ENCODE peak calls at places on chromosomes 13 and 19, in five cellular contexts. Q is testis, J is heart right ventricle, X is IMR-90, U is thyroid gland. Z is an unnamed sample.

GRCh38 chr19:31659897-31660210 is 310.6 kb upstream of the TSHZ3 start:
- DNase-seq in Q (no peak), J (no peak), X (peak), U (no peak), Z (no peak)

GRCh38 chr13:40102854-40103253 is 447.4 kb downstream of the COG6 start:
- DNase-seq in Q (no peak), J (no peak), X (peak), U (no peak), Z (no peak)

GRCh38 chr19:15436826-15437110 is 13.0 kb downstream of the WIZ start:
- DNase-seq in Q (no peak), J (no peak), X (no peak), U (no peak), Z (no peak)

GRCh38 chr19:7921955-7922840 is 2.1 kb downstream of the SNAPC2 start:
- DNase-seq in Q (no peak), J (no peak), X (no peak), U (no peak), Z (no peak)

GRCh38 chr19:14066139-14066538 is 4.3 kb upstream of the PALM3 start:
- DNase-seq in Q (no peak), J (no peak), X (no peak), U (no peak), Z (no peak)

GRCh38 chr19:30074096-30074495 is 132.1 kb downstream of the URI1 start:
- DNase-seq in Q (no peak), J (no peak), X (no peak), U (no peak), Z (no peak)

GRCh38 chr13:38670627-38671026 is 16.2 kb upstream of the FREM2 start:
- DNase-seq in Q (no peak), J (no peak), X (peak), U (peak), Z (peak)

GRCh38 chr13:41065098-41065497 is 3.8 kb downstream of the WBP4 start:
- DNase-seq in Q (no peak), J (no peak), X (peak), U (no peak), Z (no peak)

GRCh38 chr19:16325161-16325527 is 518 bp downstream of the KLF2 start:
- DNase-seq in Q (peak), J (peak), X (no peak), U (no peak), Z (peak)

GRCh38 chr13:24875566-24875965 is 111.6 kb downstream of the RNF17 start:
- DNase-seq in Q (no peak), J (no peak), X (no peak), U (no peak), Z (no peak)

GRCh38 chr19:52277471-52277870 is 8.1 kb downstream of the ZNF766 start:
- DNase-seq in Q (no peak), J (no peak), X (no peak), U (no peak), Z (no peak)

GRCh38 chr19:41587838-41588210 is 11.9 kb downstream of the CEACAM21 start:
- DNase-seq in Q (no peak), J (no peak), X (no peak), U (no peak), Z (no peak)

GRCh38 chr13:77176350-77176749 is 149.4 kb upstream of the FBXL3 start:
- DNase-seq in Q (no peak), J (no peak), X (peak), U (no peak), Z (no peak)

GRCh38 chr13:114063545-114064515 is 68.6 kb downstream of the RASA3 start:
- DNase-seq in Q (no peak), J (peak), X (peak), U (peak), Z (no peak)

GRCh38 chr13:41137241-41137640 is 4.6 kb upstream of the KBTBD6 start:
- DNase-seq in Q (no peak), J (no peak), X (peak), U (no peak), Z (no peak)

GRCh38 chr13:60591348-60591747 is 194.3 kb downstream of the TDRD3 start:
- DNase-seq in Q (no peak), J (no peak), X (peak), U (no peak), Z (peak)

GRCh38 chr19:49691243-49692101 is 556 bp downstream of the CPT1C start:
- DNase-seq in Q (peak), J (peak), X (peak), U (peak), Z (peak)

GRCh38 chr19:19655051-19655594 is 8.4 kb downstream of the ATP13A1 start:
- DNase-seq in Q (no peak), J (no peak), X (no peak), U (no peak), Z (no peak)

GRCh38 chr19:42095814-42096230 is 19.9 kb downstream of the ZNF574 start:
- DNase-seq in Q (peak), J (no peak), X (no peak), U (no peak), Z (no peak)

GRCh38 chr13:113809934-113810333 is 50.9 kb downstream of the TMEM255B start:
- DNase-seq in Q (no peak), J (no peak), X (no peak), U (no peak), Z (no peak)

GRCh38 chr13:114057131-114058050 is 75.0 kb downstream of the RASA3 start:
- DNase-seq in Q (no peak), J (no peak), X (no peak), U (no peak), Z (no peak)

GRCh38 chr13:36212789-36213188 is 1.6 kb downstream of the SOHLH2 start:
- DNase-seq in Q (no peak), J (no peak), X (no peak), U (no peak), Z (no peak)

GRCh38 chr13:52405767-52406494 is at the start of gene THSD1:
- DNase-seq in Q (no peak), J (peak), X (peak), U (peak), Z (no peak)

GRCh38 chr19:29287061-29287460 is 74.1 kb upstream of the UQCRFS1 start:
- DNase-seq in Q (no peak), J (no peak), X (no peak), U (no peak), Z (no peak)

GRCh38 chr19:7874080-7874856 is at the start of gene PRR36:
- DNase-seq in Q (peak), J (no peak), X (no peak), U (peak), Z (no peak)

GRCh38 chr19:31073485-31074221 is 275.6 kb downstream of the TSHZ3 start:
- DNase-seq in Q (no peak), J (no peak), X (no peak), U (no peak), Z (peak)

GRCh38 chr19:18499055-18499775 is 22.7 kb downstream of the ELL start:
- DNase-seq in Q (no peak), J (no peak), X (no peak), U (no peak), Z (no peak)

GRCh38 chr13:51223284-51224270 is 1.4 kb downstream of the FAM124A start:
- DNase-seq in Q (no peak), J (no peak), X (no peak), U (no peak), Z (no peak)

GRCh38 chr19:18204394-18205179 is 745 bp upstream of the RAB3A start:
- DNase-seq in Q (no peak), J (peak), X (no peak), U (no peak), Z (peak)

GRCh38 chr13:23848019-23848418 is 41.2 kb downstream of the MIPEP start:
- DNase-seq in Q (no peak), J (no peak), X (no peak), U (no peak), Z (no peak)

GRCh38 chr19:43634068-43634467 is 5.6 kb downstream of the CADM4 start:
- DNase-seq in Q (no peak), J (no peak), X (no peak), U (no peak), Z (no peak)

GRCh38 chr19:43634516-43634876 is 5.2 kb downstream of the CADM4 start:
- DNase-seq in Q (no peak), J (no peak), X (no peak), U (no peak), Z (no peak)

GRCh38 chr19:43638214-43638990 is 1.2 kb downstream of the CADM4 start:
- DNase-seq in Q (no peak), J (no peak), X (no peak), U (no peak), Z (no peak)

GRCh38 chr19:43634877-43635560 is 4.6 kb downstream of the CADM4 start:
- DNase-seq in Q (peak), J (no peak), X (no peak), U (no peak), Z (peak)

GRCh38 chr19:43636121-43636683 is 3.4 kb downstream of the CADM4 start:
- DNase-seq in Q (no peak), J (no peak), X (no peak), U (no peak), Z (no peak)
- H3K4me3 ChIP-seq in Q (no peak), J (no peak), X (no peak), U (no peak), Z (no peak)

DNA sequence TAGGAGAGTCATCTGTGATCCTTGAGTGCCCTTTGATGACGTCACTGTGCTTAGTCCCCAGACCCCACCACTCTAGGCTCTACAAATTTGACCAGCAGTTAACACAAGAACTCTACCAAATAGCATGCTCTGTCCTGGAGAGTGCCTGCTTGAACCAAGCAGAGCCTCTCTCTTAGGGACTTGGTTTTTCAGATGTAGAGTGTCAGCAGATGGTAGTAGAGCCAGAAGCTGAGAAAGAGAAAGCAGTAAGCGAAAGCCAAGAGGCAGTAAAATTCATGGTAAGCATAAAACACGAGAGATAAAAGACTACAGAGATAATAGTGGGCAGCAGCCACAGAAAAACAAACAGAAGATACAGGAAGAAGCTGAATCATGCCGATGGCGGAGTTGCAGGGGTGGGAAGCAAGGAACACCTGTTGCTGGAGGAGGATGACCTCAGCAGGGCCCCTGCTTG is 193.3 kb downstream of the SLC7A1 start:
- DNase-seq in Q (no peak), J (no peak), X (peak), U (no peak), Z (no peak)
- TF ChIP-seq CTCF in Q (no peak), J (no peak), X (no peak), U (no peak), Z (no peak)

GRCh38 chr13:112522578-112522977 is 65.4 kb downstream of the TUBGCP3 start:
- DNase-seq in Q (no peak), J (no peak), X (peak), U (no peak), Z (no peak)
- H3K27ac ChIP-seq in Q (no peak), J (no peak), X (no peak), U (no peak), Z (no peak)

DNA sequence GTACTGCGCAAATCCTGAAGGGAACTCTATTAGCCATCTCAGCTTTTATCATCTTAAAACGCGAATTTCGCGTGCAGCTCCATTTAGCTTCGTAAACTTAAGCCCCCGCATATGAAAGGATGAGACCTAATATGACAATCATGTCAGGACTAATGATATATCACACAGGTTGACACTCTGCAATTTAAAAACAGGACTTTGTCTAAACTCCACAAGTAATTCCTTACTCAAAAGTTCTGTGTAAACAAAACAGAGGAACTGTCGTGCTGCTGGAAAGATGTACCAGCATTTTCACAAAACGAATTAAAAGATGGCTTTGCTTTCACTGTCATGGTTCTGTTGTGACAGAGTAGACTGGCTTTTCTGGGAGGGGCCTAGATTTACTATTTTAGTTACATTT is 747 bp downstream of the LACC1 start:
- DNase-seq in Q (no peak), J (no peak), X (no peak), U (no peak), Z (no peak)
- H3K4me3 ChIP-seq in Q (peak), J (peak), X (no peak), U (no peak), Z (peak)

DNA sequence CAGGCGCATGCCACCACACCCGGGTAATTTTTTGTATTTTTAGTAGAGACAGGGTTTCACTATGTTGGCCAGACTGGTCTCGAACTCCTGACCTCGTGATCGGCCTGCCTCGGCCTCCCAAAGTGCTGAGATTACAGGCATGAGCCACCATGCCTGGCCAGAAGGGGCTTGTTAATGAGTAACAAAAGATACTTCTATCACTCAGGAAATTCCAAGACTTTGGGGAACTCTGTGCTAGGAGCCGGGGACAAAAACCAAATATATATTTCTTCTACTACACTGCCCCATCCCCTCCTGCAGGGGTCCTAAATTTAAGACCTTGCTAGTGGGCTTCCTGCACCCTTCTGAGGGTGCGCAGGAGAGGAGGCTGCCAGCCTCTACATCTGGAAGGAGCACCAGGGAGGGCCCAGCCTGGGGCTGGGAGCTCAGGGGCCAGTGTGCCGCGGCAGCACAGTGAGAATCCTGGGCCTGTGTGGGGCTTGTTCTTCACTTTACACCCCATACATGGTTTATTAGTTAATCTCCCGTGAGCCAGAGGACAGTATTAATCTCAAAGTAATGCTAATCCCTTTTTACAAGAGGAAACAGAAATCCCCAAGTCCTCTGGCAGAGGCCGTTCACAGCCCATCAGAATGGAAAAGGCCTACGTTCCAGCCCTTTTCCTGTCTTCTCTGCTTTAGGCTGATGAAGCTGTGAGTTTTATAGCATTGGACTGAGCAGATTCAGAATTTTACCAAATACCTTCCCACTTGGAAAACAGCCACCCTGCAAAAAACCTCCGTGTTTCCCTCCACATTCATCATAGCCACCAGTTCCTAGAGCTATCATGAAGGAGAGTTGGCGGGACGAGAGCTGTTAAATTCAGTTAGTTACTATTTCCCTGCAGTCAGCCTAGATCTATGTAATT is 44.4 kb upstream of the NPAS1 start:
- DNase-seq in Q (no peak), J (no peak), X (no peak), U (no peak), Z (peak)
- TF ChIP-seq CTCF in Q (no peak), J (no peak), X (no peak), U (no peak), Z (no peak)

DNA sequence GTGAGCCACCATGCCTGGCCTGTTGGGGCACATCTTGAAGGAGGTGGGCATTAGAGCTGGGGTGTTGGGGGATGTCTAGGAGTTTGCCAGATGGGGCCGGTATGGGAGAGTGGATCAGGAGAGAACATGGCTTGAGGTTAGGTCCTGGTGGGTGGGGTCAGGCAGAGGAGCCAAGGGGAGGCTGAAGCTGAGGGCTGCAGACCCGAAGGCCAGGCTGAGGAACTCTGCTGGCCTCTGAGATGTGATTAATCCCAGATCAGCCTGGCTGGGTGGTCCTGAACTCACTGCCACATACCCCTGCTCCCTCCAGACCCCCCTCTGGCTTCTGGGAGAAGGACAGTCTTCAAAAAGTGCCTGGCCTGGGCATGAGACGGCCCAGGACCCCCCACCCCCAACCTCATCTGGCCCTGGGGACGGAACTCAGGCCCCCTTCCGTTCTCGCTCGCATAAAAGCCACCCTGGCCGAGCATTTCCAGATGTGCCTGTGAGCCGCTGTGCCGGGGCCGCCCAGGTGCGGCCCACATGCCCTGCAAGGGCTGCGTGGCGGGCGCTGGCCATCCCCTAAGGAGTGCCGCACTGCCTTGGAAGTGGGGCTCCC is 2.7 kb downstream of the FSTL3 start:
- DNase-seq in Q (no peak), J (no peak), X (no peak), U (no peak), Z (no peak)
- H3K27ac ChIP-seq in Q (peak), J (peak), X (peak), U (peak), Z (no peak)

Z was measured in cardiac muscle cell.